ENCODE peak calls at places on chromosomes 3 and 15, in five cellular contexts. D, Z, H, E and F are unnamed samples. For H3K4me1, the result is how much of the 10 kb centered on the place peaks cover.

GRCh38 chr3:121724130-121724529 is 25.4 kb downstream of the GOLGB1 start:
- DNase-seq in D (no peak), Z (no peak), H (no peak), E (no peak), F (no peak)

GRCh38 chr3:171038342-171038741 is 11.8 kb upstream of the SLC2A2 start:
- DNase-seq in D (no peak), Z (no peak), H (no peak), E (no peak), F (no peak)

GRCh38 chr3:188978772-188979171 is 193.0 kb upstream of the TPRG1 start:
- DNase-seq in D (peak), Z (no peak), H (no peak), E (no peak), F (no peak)

GRCh38 chr15:67383903-67384302 is 129.3 kb downstream of the IQCH start:
- DNase-seq in D (no peak), Z (no peak), H (no peak), E (no peak), F (no peak)

GRCh38 chr3:184455991-184456390 is 76.1 kb downstream of the CHRD start:
- DNase-seq in D (no peak), Z (no peak), H (no peak), E (no peak), F (no peak)

GRCh38 chr3:13015286-13016082 is 57.7 kb downstream of the IQSEC1 start:
- DNase-seq in D (no peak), Z (peak), H (peak), E (no peak), F (no peak)

GRCh38 chr15:62486041-62486440 is 321.0 kb upstream of the C2CD4B start:
- DNase-seq in D (no peak), Z (no peak), H (no peak), E (no peak), F (no peak)

GRCh38 chr15:90481023-90481422 is 48.7 kb upstream of the CRTC3 start:
- DNase-seq in D (no peak), Z (no peak), H (no peak), E (no peak), F (no peak)

GRCh38 chr3:103829723-103830326 is 1395.0 kb downstream of the ZPLD1 start:
- DNase-seq in D (no peak), Z (no peak), H (no peak), E (no peak), F (no peak)

GRCh38 chr3:35724106-35724505 is 84.8 kb downstream of the ARPP21 start:
- DNase-seq in D (no peak), Z (no peak), H (no peak), E (no peak), F (no peak)

GRCh38 chr3:71380096-71380495 is 203.4 kb downstream of the FOXP1 start:
- DNase-seq in D (no peak), Z (no peak), H (no peak), E (no peak), F (peak)

GRCh38 chr3:16828815-16829214 is 55.9 kb upstream of the PLCL2 start:
- DNase-seq in D (no peak), Z (peak), H (no peak), E (no peak), F (peak)

GRCh38 chr3:132378846-132379245 is 38.5 kb upstream of the DNAJC13 start:
- DNase-seq in D (no peak), Z (no peak), H (no peak), E (no peak), F (no peak)

GRCh38 chr3:43194490-43195115 is 88.7 kb upstream of the POMGNT2 start:
- DNase-seq in D (no peak), Z (no peak), H (peak), E (no peak), F (no peak)

GRCh38 chr3:63988943-63989342 is 34.4 kb downstream of the PSMD6 start:
- DNase-seq in D (no peak), Z (no peak), H (no peak), E (no peak), F (no peak)

GRCh38 chr15:67715166-67715565 is 110.1 kb upstream of the SKOR1 start:
- DNase-seq in D (no peak), Z (no peak), H (no peak), E (no peak), F (no peak)

GRCh38 chr3:100465871-100466777 is 26.3 kb upstream of the TMEM45A start:
- DNase-seq in D (no peak), Z (no peak), H (no peak), E (no peak), F (peak)

GRCh38 chr3:158407844-158408517 is 163.0 kb upstream of the MLF1 start:
- DNase-seq in D (no peak), Z (no peak), H (no peak), E (no peak), F (no peak)

GRCh38 chr3:120396469-120396868 is 47.3 kb upstream of the LRRC58 start:
- DNase-seq in D (no peak), Z (no peak), H (no peak), E (no peak), F (peak)

GRCh38 chr3:139455855-139456254 is 20.5 kb downstream of the RBP2 start:
- DNase-seq in D (no peak), Z (no peak), H (no peak), E (no peak), F (no peak)

GRCh38 chr3:128068156-128068620 is 16.0 kb downstream of the SEC61A1 start:
- DNase-seq in D (no peak), Z (no peak), H (peak), E (no peak), F (peak)

GRCh38 chr3:124786491-124787241 is 56.4 kb downstream of the UMPS start:
- DNase-seq in D (no peak), Z (no peak), H (peak), E (no peak), F (no peak)

GRCh38 chr3:46297658-46298423 is 55.6 kb downstream of the CCR3 start:
- DNase-seq in D (no peak), Z (no peak), H (no peak), E (no peak), F (no peak)

GRCh38 chr3:187989458-187990153 is 164.4 kb upstream of the LPP start:
- DNase-seq in D (no peak), Z (no peak), H (no peak), E (no peak), F (peak)

GRCh38 chr3:175073209-175073905 is 214.2 kb downstream of the NAALADL2 start:
- DNase-seq in D (no peak), Z (no peak), H (no peak), E (no peak), F (no peak)

GRCh38 chr15:74233864-74234597 is 2.1 kb upstream of the CCDC33 start:
- DNase-seq in D (no peak), Z (no peak), H (no peak), E (no peak), F (no peak)

GRCh38 chr3:114466816-114467215 is 173.0 kb downstream of the TIGIT start:
- DNase-seq in D (no peak), Z (no peak), H (no peak), E (no peak), F (no peak)

GRCh38 chr3:122169911-122170310 is 13.6 kb upstream of the CASR start:
- DNase-seq in D (no peak), Z (no peak), H (no peak), E (no peak), F (no peak)

GRCh38 chr3:183555541-183556081 is at the start of gene KLHL6:
- DNase-seq in D (no peak), Z (peak), H (peak), E (no peak), F (no peak)

GRCh38 chr3:48561045-48561736 is 2.4 kb downstream of the UCN2 start:
- DNase-seq in D (no peak), Z (peak), H (peak), E (peak), F (no peak)

GRCh38 chr15:52256930-52257733 is 38.5 kb downstream of the MYO5C start:
- DNase-seq in D (no peak), Z (no peak), H (no peak), E (no peak), F (no peak)

GRCh38 chr3:49720383-49721164 is 1.1 kb upstream of the AMIGO3 start:
- DNase-seq in D (no peak), Z (no peak), H (peak), E (no peak), F (no peak)
- TF ChIP-seq CTCF in D (no peak), Z (no peak), H (no peak), E (no peak), F (no peak)

GRCh38 chr3:194584866-194585265 is 48.4 kb downstream of the TMEM44 start:
- DNase-seq in D (no peak), Z (no peak), H (no peak), E (no peak), F (no peak)
- TF ChIP-seq POLR2AphosphoS5 in D (no peak), Z (no peak), H (no peak), E (no peak), F (no peak)

DNA sequence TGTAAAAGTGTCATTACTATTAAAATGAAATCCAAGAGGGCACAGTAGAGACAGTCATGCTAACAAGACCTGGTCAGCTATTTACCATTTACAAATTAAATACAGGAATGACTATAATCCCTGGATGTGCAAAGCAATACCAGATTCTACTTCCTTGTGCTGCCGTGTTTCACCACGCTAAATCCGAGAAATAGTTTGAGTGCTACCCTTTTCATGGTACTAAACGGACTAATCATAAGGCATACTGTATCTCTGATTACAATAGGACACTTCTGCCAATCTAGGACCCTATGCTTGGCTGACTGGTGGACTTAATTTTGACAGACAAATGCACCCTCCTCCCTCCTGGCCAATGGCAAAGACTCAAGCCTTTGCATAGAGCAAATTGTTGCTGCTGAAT is 63.0 kb upstream of the NR2F2 start:
- DNase-seq in D (no peak), Z (no peak), H (no peak), E (no peak), F (peak)
- H3K4me1 ChIP-seq in D (under half), Z (under half), H (under half), E (under half), F (under half)

GRCh38 chr15:89230277-89230676 is 8.9 kb upstream of the RLBP1 start:
- DNase-seq in D (no peak), Z (no peak), H (no peak), E (no peak), F (peak)
- TF ChIP-seq CTCF in D (no peak), Z (no peak), H (no peak), E (no peak), F (no peak)

DNA sequence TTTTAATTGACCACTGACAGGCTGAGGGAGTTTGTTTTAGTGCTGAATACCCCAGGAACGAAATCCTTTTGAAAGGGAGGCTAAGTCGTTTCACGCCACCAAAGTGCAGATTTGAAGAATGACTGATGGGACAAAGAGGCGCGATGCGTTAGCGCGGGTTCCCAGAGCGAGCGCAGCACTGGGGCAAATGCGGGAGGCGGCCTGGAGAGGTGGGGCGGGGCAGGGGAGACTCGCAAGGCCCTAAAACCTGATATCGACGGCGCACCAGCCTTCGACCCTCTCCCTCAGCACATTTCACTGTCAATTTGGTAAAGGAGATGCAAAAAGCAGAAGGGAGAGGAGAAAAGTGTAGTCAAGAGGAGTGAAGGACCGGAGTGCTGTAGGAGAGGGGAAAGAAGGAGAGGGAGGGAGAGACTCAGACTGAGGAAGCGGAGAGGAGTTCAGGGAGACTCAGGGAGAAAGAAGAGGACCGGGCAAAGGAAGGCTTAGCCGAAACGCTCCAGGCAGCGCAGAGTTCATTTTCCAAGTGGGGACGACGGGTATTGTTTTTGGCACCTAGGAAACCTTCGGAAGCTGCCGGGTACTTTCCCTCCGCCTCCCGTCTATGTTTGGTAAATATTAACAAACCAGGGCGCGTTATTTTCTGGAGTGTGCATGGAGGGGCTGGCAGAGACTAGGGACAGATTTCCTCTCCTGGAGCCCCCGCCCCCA is 3.8 kb upstream of the FOXB1 start:
- DNase-seq in D (no peak), Z (no peak), H (no peak), E (no peak), F (no peak)
- TF ChIP-seq POLR2AphosphoS5 in D (no peak), Z (no peak), H (no peak), E (no peak), F (no peak)

DNA sequence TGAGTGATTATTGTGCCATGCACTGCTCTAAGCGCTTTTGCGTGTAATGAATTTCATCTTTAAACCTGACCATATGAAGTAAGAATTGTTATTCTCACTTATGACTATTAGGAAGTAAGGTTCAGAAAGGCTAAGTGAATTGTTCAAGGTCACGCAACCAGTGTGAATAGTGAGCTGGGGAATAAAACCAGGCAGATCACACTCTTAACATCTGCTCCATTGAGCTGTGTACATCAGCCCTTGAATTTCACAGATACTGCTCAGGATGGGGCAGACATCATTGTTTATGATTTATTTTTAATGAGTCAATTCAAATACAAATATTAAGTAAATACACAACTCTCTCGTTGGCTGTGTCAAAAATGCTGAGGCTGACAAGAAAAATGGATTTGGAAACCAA is 184.5 kb downstream of the FNDC3B start:
- DNase-seq in D (no peak), Z (no peak), H (no peak), E (no peak), F (no peak)
- H3K4me1 ChIP-seq in D (under half), Z (under half), H (under half), E (under half), F (under half)

GRCh38 chr3:115692887-115693524 is 69.7 kb downstream of the GAP43 start:
- DNase-seq in D (peak), Z (peak), H (peak), E (peak), F (peak)
- TF ChIP-seq CTCF in D (peak), Z (no peak), H (peak), E (peak), F (peak)